ENCODE peak calls at places on chromosomes 11 and 22, in five cellular contexts. One of them, this sample, is unnamed. For H3K4me1, the result is how much of the 10 kb centered on the place peaks cover.

GRCh38 chr11:75499423-75500305 is 26.1 kb downstream of the GDPD5 start:
- DNase-seq in mammary epithelial cell: peak
- DNase-seq in CD8-positive, alpha-beta T cell: no peak
- DNase-seq in naive thymus-derived CD4-positive, alpha-beta T cell: no peak
- DNase-seq in cardiac muscle cell: no peak
- DNase-seq in this sample: no peak

GRCh38 chr11:2741377-2742131 is 41.8 kb upstream of the KCNQ1OT1 start:
- DNase-seq in CD8-positive, alpha-beta T cell: no peak
- DNase-seq in mammary epithelial cell: no peak
- DNase-seq in naive thymus-derived CD4-positive, alpha-beta T cell: no peak
- DNase-seq in cardiac muscle cell: no peak
- DNase-seq in this sample: no peak

GRCh38 chr11:102840018-102840417 is 3.4 kb downstream of the MMP3 start:
- DNase-seq in mammary epithelial cell: no peak
- DNase-seq in cardiac muscle cell: no peak
- DNase-seq in naive thymus-derived CD4-positive, alpha-beta T cell: no peak
- DNase-seq in CD8-positive, alpha-beta T cell: no peak
- DNase-seq in this sample: no peak

GRCh38 chr11:63535734-63536133 is 874 bp upstream of the PLAAT4 start:
- DNase-seq in naive thymus-derived CD4-positive, alpha-beta T cell: no peak
- DNase-seq in mammary epithelial cell: no peak
- DNase-seq in CD8-positive, alpha-beta T cell: peak
- DNase-seq in cardiac muscle cell: no peak
- DNase-seq in this sample: peak

GRCh38 chr22:44622685-44623084 is 79.3 kb upstream of the PRR5 start:
- DNase-seq in naive thymus-derived CD4-positive, alpha-beta T cell: no peak
- DNase-seq in mammary epithelial cell: no peak
- DNase-seq in cardiac muscle cell: no peak
- DNase-seq in CD8-positive, alpha-beta T cell: no peak
- DNase-seq in this sample: no peak

GRCh38 chr11:78257654-78258053 is 68.9 kb downstream of the USP35 start:
- DNase-seq in CD8-positive, alpha-beta T cell: no peak
- DNase-seq in naive thymus-derived CD4-positive, alpha-beta T cell: no peak
- DNase-seq in cardiac muscle cell: no peak
- DNase-seq in mammary epithelial cell: no peak
- DNase-seq in this sample: no peak

GRCh38 chr11:76172583-76172982 is 33.7 kb downstream of the WNT11 start:
- DNase-seq in naive thymus-derived CD4-positive, alpha-beta T cell: no peak
- DNase-seq in CD8-positive, alpha-beta T cell: no peak
- DNase-seq in cardiac muscle cell: no peak
- DNase-seq in mammary epithelial cell: no peak
- DNase-seq in this sample: no peak

GRCh38 chr22:43402128-43402527 is 9.7 kb upstream of the MPPED1 start:
- DNase-seq in cardiac muscle cell: no peak
- DNase-seq in naive thymus-derived CD4-positive, alpha-beta T cell: no peak
- DNase-seq in CD8-positive, alpha-beta T cell: no peak
- DNase-seq in mammary epithelial cell: no peak
- DNase-seq in this sample: no peak

GRCh38 chr11:93248602-93249001 is 50.8 kb upstream of the SLC36A4 start:
- DNase-seq in CD8-positive, alpha-beta T cell: no peak
- DNase-seq in mammary epithelial cell: no peak
- DNase-seq in cardiac muscle cell: no peak
- DNase-seq in naive thymus-derived CD4-positive, alpha-beta T cell: no peak
- DNase-seq in this sample: no peak

GRCh38 chr11:134277176-134278001 is 1.2 kb downstream of the GLB1L3 start:
- DNase-seq in CD8-positive, alpha-beta T cell: no peak
- DNase-seq in cardiac muscle cell: no peak
- DNase-seq in naive thymus-derived CD4-positive, alpha-beta T cell: no peak
- DNase-seq in mammary epithelial cell: no peak
- DNase-seq in this sample: no peak

GRCh38 chr11:12088047-12088481 is 22.3 kb upstream of the MICAL2 start:
- DNase-seq in mammary epithelial cell: peak
- DNase-seq in cardiac muscle cell: peak
- DNase-seq in CD8-positive, alpha-beta T cell: no peak
- DNase-seq in naive thymus-derived CD4-positive, alpha-beta T cell: no peak
- DNase-seq in this sample: peak

GRCh38 chr11:119617343-119617713 is 111.7 kb downstream of the NECTIN1 start:
- DNase-seq in cardiac muscle cell: no peak
- DNase-seq in mammary epithelial cell: no peak
- DNase-seq in naive thymus-derived CD4-positive, alpha-beta T cell: no peak
- DNase-seq in CD8-positive, alpha-beta T cell: no peak
- DNase-seq in this sample: no peak

GRCh38 chr11:106378513-106379179 is 301.2 kb downstream of the AASDHPPT start:
- DNase-seq in cardiac muscle cell: no peak
- DNase-seq in mammary epithelial cell: no peak
- DNase-seq in CD8-positive, alpha-beta T cell: no peak
- DNase-seq in naive thymus-derived CD4-positive, alpha-beta T cell: no peak
- DNase-seq in this sample: no peak
- H3K4me1 ChIP-seq in cardiac muscle cell: under half
- H3K4me1 ChIP-seq in mammary epithelial cell: under half
- H3K4me1 ChIP-seq in CD8-positive, alpha-beta T cell: under half
- H3K4me1 ChIP-seq in naive thymus-derived CD4-positive, alpha-beta T cell: under half
- H3K4me1 ChIP-seq in this sample: under half

DNA sequence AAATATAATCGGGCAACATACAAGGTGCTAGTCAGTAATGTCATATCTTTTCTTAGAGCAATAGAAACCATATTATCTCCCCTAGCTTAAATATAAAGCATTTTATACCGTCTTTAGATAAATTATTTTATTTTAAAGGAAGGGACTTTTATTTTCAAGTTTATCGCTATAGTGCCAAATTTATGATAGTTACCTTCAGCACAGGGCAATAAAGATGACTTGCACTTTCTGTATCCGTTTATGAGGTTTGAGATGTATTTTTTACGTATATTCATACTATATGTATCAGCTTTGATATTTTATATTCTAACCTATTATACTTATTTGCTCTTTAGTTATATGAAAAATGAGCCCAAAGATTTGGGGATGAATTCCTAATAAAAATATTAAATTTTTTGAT is 61.6 kb upstream of the CARD18 start:
- DNase-seq in naive thymus-derived CD4-positive, alpha-beta T cell: no peak
- DNase-seq in mammary epithelial cell: no peak
- DNase-seq in cardiac muscle cell: no peak
- DNase-seq in CD8-positive, alpha-beta T cell: no peak
- DNase-seq in this sample: no peak
- H3K4me3 ChIP-seq in naive thymus-derived CD4-positive, alpha-beta T cell: no peak
- H3K4me3 ChIP-seq in mammary epithelial cell: no peak
- H3K4me3 ChIP-seq in cardiac muscle cell: no peak
- H3K4me3 ChIP-seq in CD8-positive, alpha-beta T cell: no peak
- H3K4me3 ChIP-seq in this sample: no peak

GRCh38 chr22:21652547-21653545 is 10.7 kb downstream of the SDF2L1 start:
- DNase-seq in mammary epithelial cell: no peak
- DNase-seq in CD8-positive, alpha-beta T cell: no peak
- DNase-seq in naive thymus-derived CD4-positive, alpha-beta T cell: no peak
- DNase-seq in cardiac muscle cell: no peak
- DNase-seq in this sample: no peak
- H3K27ac ChIP-seq in mammary epithelial cell: peak
- H3K27ac ChIP-seq in CD8-positive, alpha-beta T cell: no peak
- H3K27ac ChIP-seq in naive thymus-derived CD4-positive, alpha-beta T cell: peak
- H3K27ac ChIP-seq in cardiac muscle cell: no peak
- H3K27ac ChIP-seq in this sample: peak

GRCh38 chr11:65569973-65570918 is at the start of gene ZNRD2:
- DNase-seq in mammary epithelial cell: peak
- DNase-seq in naive thymus-derived CD4-positive, alpha-beta T cell: peak
- DNase-seq in CD8-positive, alpha-beta T cell: peak
- DNase-seq in cardiac muscle cell: peak
- DNase-seq in this sample: peak

GRCh38 chr11:65572356-65573043 is at the start of gene FAM89B:
- DNase-seq in mammary epithelial cell: peak
- DNase-seq in CD8-positive, alpha-beta T cell: peak
- DNase-seq in cardiac muscle cell: peak
- DNase-seq in naive thymus-derived CD4-positive, alpha-beta T cell: peak
- DNase-seq in this sample: peak

GRCh38 chr11:65571420-65571819 is 918 bp upstream of the FAM89B start:
- DNase-seq in CD8-positive, alpha-beta T cell: no peak
- DNase-seq in cardiac muscle cell: no peak
- DNase-seq in naive thymus-derived CD4-positive, alpha-beta T cell: no peak
- DNase-seq in mammary epithelial cell: no peak
- DNase-seq in this sample: no peak

GRCh38 chr11:65573391-65574146 is 1.2 kb downstream of the FAM89B start:
- DNase-seq in naive thymus-derived CD4-positive, alpha-beta T cell: no peak
- DNase-seq in cardiac muscle cell: no peak
- DNase-seq in CD8-positive, alpha-beta T cell: no peak
- DNase-seq in mammary epithelial cell: no peak
- DNase-seq in this sample: no peak

DNA sequence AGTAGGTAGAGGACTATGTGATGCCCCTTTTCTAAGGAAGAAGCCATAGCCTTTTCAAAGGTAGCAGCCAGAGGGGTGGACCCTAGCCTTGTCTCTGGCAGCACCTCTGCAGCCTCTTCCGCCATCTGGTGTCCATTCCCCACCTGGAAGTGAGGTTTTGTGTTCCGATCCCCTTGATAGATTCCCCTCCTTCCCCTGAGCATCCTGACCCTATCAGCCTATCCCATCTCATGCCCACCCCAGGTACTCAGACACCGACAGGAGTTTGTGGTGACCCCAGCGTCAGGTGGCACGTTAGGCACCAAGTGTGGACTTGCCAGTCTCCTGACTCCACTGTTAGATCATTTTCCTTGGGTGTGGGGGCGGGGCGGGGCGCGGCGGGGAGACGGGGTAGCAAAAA is 398 bp upstream of the FAM89B start:
- DNase-seq in cardiac muscle cell: no peak
- DNase-seq in mammary epithelial cell: peak
- DNase-seq in naive thymus-derived CD4-positive, alpha-beta T cell: no peak
- DNase-seq in CD8-positive, alpha-beta T cell: no peak
- DNase-seq in this sample: no peak
- H3K4me1 ChIP-seq in cardiac muscle cell: under half
- H3K4me1 ChIP-seq in mammary epithelial cell: half or more
- H3K4me1 ChIP-seq in naive thymus-derived CD4-positive, alpha-beta T cell: half or more
- H3K4me1 ChIP-seq in CD8-positive, alpha-beta T cell: half or more
- H3K4me1 ChIP-seq in this sample: half or more

DNA sequence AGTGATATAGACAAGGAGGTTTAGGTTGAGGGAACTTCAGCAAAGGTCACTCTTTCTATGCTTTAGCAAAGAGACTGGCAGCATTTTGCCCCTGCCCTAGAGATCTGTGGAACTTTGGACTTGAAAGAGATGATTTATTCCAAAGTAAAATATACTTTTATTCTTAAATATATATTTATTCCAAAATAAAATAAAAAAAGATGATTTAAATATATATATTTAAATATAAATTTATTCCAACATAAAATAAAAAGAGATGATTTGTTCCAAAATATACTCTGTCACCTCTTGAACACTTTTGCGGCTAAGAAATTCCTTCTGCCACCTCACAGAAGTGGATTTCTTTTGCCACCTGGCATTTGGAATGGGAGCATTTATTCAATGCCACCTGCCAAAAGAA is 521.3 kb upstream of the CHORDC1 start:
- DNase-seq in naive thymus-derived CD4-positive, alpha-beta T cell: no peak
- DNase-seq in mammary epithelial cell: no peak
- DNase-seq in cardiac muscle cell: no peak
- DNase-seq in CD8-positive, alpha-beta T cell: no peak
- DNase-seq in this sample: no peak
- H3K4me3 ChIP-seq in naive thymus-derived CD4-positive, alpha-beta T cell: no peak
- H3K4me3 ChIP-seq in mammary epithelial cell: no peak
- H3K4me3 ChIP-seq in cardiac muscle cell: no peak
- H3K4me3 ChIP-seq in CD8-positive, alpha-beta T cell: no peak
- H3K4me3 ChIP-seq in this sample: no peak

DNA sequence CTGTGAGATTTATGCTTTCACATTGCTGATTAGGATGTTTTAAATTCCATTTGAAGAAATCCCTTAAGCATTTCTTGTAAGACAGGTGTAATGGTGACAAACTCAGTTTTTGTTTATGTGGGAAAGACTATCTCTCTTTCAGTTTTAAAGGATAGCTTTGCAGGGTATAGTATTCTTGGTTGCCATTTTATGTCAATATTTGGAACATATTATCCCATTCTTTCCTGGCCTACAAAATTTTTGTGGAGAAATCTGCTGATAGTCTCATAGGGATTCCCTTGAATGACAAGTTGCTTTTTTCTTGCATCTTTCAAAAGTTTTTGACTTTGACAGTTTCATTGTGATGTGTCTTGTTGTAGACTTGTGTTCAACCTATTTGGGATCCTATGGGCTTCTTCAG is 28.8 kb downstream of the NAGA start:
- DNase-seq in naive thymus-derived CD4-positive, alpha-beta T cell: no peak
- DNase-seq in CD8-positive, alpha-beta T cell: no peak
- DNase-seq in mammary epithelial cell: no peak
- DNase-seq in cardiac muscle cell: no peak
- DNase-seq in this sample: no peak
- H3K27ac ChIP-seq in naive thymus-derived CD4-positive, alpha-beta T cell: no peak
- H3K27ac ChIP-seq in CD8-positive, alpha-beta T cell: no peak
- H3K27ac ChIP-seq in mammary epithelial cell: no peak
- H3K27ac ChIP-seq in cardiac muscle cell: no peak
- H3K27ac ChIP-seq in this sample: no peak

DNA sequence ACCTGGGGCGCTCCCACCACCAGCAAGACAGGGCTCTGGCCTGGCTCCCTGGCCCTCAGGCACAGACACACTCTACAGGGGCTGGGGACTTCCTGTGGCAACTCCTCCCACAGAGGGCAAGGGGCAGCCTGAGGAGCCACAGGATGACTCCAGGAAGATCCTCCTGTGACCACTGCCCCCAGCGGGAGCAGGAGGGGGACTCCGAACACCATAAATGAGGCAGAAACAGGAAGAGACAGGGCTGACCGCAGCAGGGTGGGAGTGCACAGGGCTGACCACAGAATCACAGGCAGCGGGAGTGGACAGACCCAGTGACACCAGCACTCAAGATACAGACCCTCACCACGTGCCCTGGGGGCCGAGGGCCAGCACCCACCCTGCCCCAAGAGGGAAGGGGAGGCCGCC is 10.8 kb downstream of the ARAP1 start:
- DNase-seq in naive thymus-derived CD4-positive, alpha-beta T cell: no peak
- DNase-seq in mammary epithelial cell: no peak
- DNase-seq in CD8-positive, alpha-beta T cell: no peak
- DNase-seq in cardiac muscle cell: no peak
- DNase-seq in this sample: no peak
- H3K4me1 ChIP-seq in naive thymus-derived CD4-positive, alpha-beta T cell: half or more
- H3K4me1 ChIP-seq in mammary epithelial cell: under half
- H3K4me1 ChIP-seq in CD8-positive, alpha-beta T cell: half or more
- H3K4me1 ChIP-seq in cardiac muscle cell: half or more
- H3K4me1 ChIP-seq in this sample: half or more

DNA sequence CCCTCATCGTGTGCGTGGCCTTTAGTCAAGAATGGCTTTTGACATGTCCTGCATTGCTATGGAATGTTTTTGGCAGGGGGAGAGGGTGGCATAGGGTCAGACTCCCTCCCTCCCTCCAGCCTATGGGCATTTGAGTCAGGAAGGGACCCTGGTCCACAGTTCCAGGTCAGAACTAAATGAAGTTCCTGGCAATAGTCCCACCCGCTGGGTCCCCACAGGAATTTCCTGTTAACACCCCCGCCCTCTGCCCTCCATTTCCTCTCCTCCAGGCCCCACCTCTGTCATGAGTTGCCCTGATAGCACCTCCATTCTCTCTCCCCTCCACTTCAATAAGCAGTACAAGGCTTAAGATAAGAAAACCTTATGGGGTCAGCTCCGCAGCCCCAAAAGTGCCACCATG is 40.8 kb upstream of the LMO2 start:
- DNase-seq in naive thymus-derived CD4-positive, alpha-beta T cell: no peak
- DNase-seq in CD8-positive, alpha-beta T cell: no peak
- DNase-seq in cardiac muscle cell: no peak
- DNase-seq in mammary epithelial cell: no peak
- DNase-seq in this sample: no peak
- H3K4me3 ChIP-seq in naive thymus-derived CD4-positive, alpha-beta T cell: no peak
- H3K4me3 ChIP-seq in CD8-positive, alpha-beta T cell: no peak
- H3K4me3 ChIP-seq in cardiac muscle cell: no peak
- H3K4me3 ChIP-seq in mammary epithelial cell: no peak
- H3K4me3 ChIP-seq in this sample: no peak

This sample was measured in CD4-positive, alpha-beta memory T cell.